ENCODE peak calls at places on chromosome 6, in seven cellular contexts. One of them, this sample, is unnamed. For H3K4me1, the result is how much of the 10 kb centered on the place peaks cover.

GRCh38 chr6:33249732-33250625 is 21.7 kb downstream of the VPS52 start:
- DNase-seq in tibial artery: no peak
- DNase-seq in H9: no peak
- DNase-seq in Peyer's patch: no peak
- DNase-seq in adrenal gland: peak
- DNase-seq in left ventricle myocardium inferior: no peak
- DNase-seq in CD8-positive, alpha-beta T cell: no peak
- DNase-seq in this sample: no peak

GRCh38 chr6:32973934-32974333 is 5.5 kb downstream of the BRD2 start:
- DNase-seq in adrenal gland: no peak
- DNase-seq in left ventricle myocardium inferior: no peak
- DNase-seq in Peyer's patch: no peak
- DNase-seq in H9: no peak
- DNase-seq in tibial artery: no peak
- DNase-seq in CD8-positive, alpha-beta T cell: peak
- DNase-seq in this sample: peak

GRCh38 chr6:11190625-11191245 is 41.7 kb downstream of the NEDD9 start:
- DNase-seq in left ventricle myocardium inferior: no peak
- DNase-seq in tibial artery: no peak
- DNase-seq in H9: no peak
- DNase-seq in Peyer's patch: no peak
- DNase-seq in CD8-positive, alpha-beta T cell: no peak
- DNase-seq in adrenal gland: no peak
- DNase-seq in this sample: no peak

GRCh38 chr6:89050155-89050554 is 30.4 kb upstream of the PNRC1 start:
- DNase-seq in left ventricle myocardium inferior: peak
- DNase-seq in H9: no peak
- DNase-seq in Peyer's patch: no peak
- DNase-seq in tibial artery: peak
- DNase-seq in CD8-positive, alpha-beta T cell: no peak
- DNase-seq in adrenal gland: peak
- DNase-seq in this sample: no peak

GRCh38 chr6:170152989-170153388 is 137.9 kb downstream of the DLL1 start:
- DNase-seq in Peyer's patch: no peak
- DNase-seq in tibial artery: no peak
- DNase-seq in H9: peak
- DNase-seq in adrenal gland: no peak
- DNase-seq in CD8-positive, alpha-beta T cell: no peak
- DNase-seq in left ventricle myocardium inferior: peak
- DNase-seq in this sample: no peak

GRCh38 chr6:130981409-130981808 is 81.6 kb downstream of the EPB41L2 start:
- DNase-seq in adrenal gland: no peak
- DNase-seq in Peyer's patch: no peak
- DNase-seq in CD8-positive, alpha-beta T cell: no peak
- DNase-seq in H9: no peak
- DNase-seq in left ventricle myocardium inferior: no peak
- DNase-seq in tibial artery: no peak
- DNase-seq in this sample: no peak

GRCh38 chr6:45132059-45132458 is 196.1 kb upstream of the RUNX2 start:
- DNase-seq in left ventricle myocardium inferior: no peak
- DNase-seq in H9: no peak
- DNase-seq in Peyer's patch: no peak
- DNase-seq in adrenal gland: no peak
- DNase-seq in CD8-positive, alpha-beta T cell: no peak
- DNase-seq in tibial artery: no peak
- DNase-seq in this sample: no peak

GRCh38 chr6:1499798-1500197 is 109.9 kb upstream of the FOXC1 start:
- DNase-seq in adrenal gland: no peak
- DNase-seq in tibial artery: no peak
- DNase-seq in CD8-positive, alpha-beta T cell: no peak
- DNase-seq in Peyer's patch: no peak
- DNase-seq in H9: no peak
- DNase-seq in left ventricle myocardium inferior: no peak
- DNase-seq in this sample: no peak

GRCh38 chr6:13484138-13484708 is 3.2 kb downstream of the GFOD1 start:
- DNase-seq in CD8-positive, alpha-beta T cell: no peak
- DNase-seq in tibial artery: no peak
- DNase-seq in left ventricle myocardium inferior: no peak
- DNase-seq in H9: no peak
- DNase-seq in adrenal gland: no peak
- DNase-seq in Peyer's patch: no peak
- DNase-seq in this sample: no peak

GRCh38 chr6:167791036-167791779 is 35.5 kb upstream of the AFDN start:
- DNase-seq in H9: no peak
- DNase-seq in Peyer's patch: no peak
- DNase-seq in CD8-positive, alpha-beta T cell: no peak
- DNase-seq in tibial artery: no peak
- DNase-seq in left ventricle myocardium inferior: no peak
- DNase-seq in adrenal gland: no peak
- DNase-seq in this sample: no peak

GRCh38 chr6:143236151-143236788 is 175.6 kb downstream of the AIG1 start:
- DNase-seq in H9: peak
- DNase-seq in left ventricle myocardium inferior: no peak
- DNase-seq in tibial artery: no peak
- DNase-seq in CD8-positive, alpha-beta T cell: no peak
- DNase-seq in Peyer's patch: no peak
- DNase-seq in adrenal gland: peak
- DNase-seq in this sample: no peak

GRCh38 chr6:43681303-43681702 is 6.3 kb downstream of the MRPS18A start:
- DNase-seq in adrenal gland: no peak
- DNase-seq in CD8-positive, alpha-beta T cell: no peak
- DNase-seq in H9: no peak
- DNase-seq in Peyer's patch: no peak
- DNase-seq in left ventricle myocardium inferior: no peak
- DNase-seq in tibial artery: no peak
- DNase-seq in this sample: no peak

GRCh38 chr6:72952808-72953630 is 272.3 kb downstream of the KHDC1L start:
- DNase-seq in tibial artery: no peak
- DNase-seq in adrenal gland: no peak
- DNase-seq in H9: no peak
- DNase-seq in left ventricle myocardium inferior: no peak
- DNase-seq in Peyer's patch: no peak
- DNase-seq in CD8-positive, alpha-beta T cell: no peak
- DNase-seq in this sample: no peak

GRCh38 chr6:25966707-25967106 is 4.1 kb downstream of the TRIM38 start:
- DNase-seq in tibial artery: no peak
- DNase-seq in left ventricle myocardium inferior: no peak
- DNase-seq in adrenal gland: no peak
- DNase-seq in CD8-positive, alpha-beta T cell: no peak
- DNase-seq in Peyer's patch: no peak
- DNase-seq in H9: no peak
- DNase-seq in this sample: no peak

GRCh38 chr6:1579096-1579495 is 30.6 kb upstream of the FOXC1 start:
- DNase-seq in H9: no peak
- DNase-seq in tibial artery: no peak
- DNase-seq in adrenal gland: no peak
- DNase-seq in Peyer's patch: no peak
- DNase-seq in CD8-positive, alpha-beta T cell: no peak
- DNase-seq in left ventricle myocardium inferior: no peak
- DNase-seq in this sample: no peak

GRCh38 chr6:89355511-89356185 is 3.1 kb upstream of the UBE2J1 start:
- DNase-seq in adrenal gland: no peak
- DNase-seq in tibial artery: no peak
- DNase-seq in left ventricle myocardium inferior: no peak
- DNase-seq in CD8-positive, alpha-beta T cell: no peak
- DNase-seq in Peyer's patch: no peak
- DNase-seq in H9: no peak
- DNase-seq in this sample: no peak

GRCh38 chr6:18680842-18681241 is 293.7 kb downstream of the RNF144B start:
- DNase-seq in left ventricle myocardium inferior: no peak
- DNase-seq in H9: no peak
- DNase-seq in CD8-positive, alpha-beta T cell: no peak
- DNase-seq in adrenal gland: no peak
- DNase-seq in Peyer's patch: no peak
- DNase-seq in tibial artery: no peak
- DNase-seq in this sample: no peak
- H3K4me1 ChIP-seq in left ventricle myocardium inferior: under half
- H3K4me1 ChIP-seq in H9: under half
- H3K4me1 ChIP-seq in CD8-positive, alpha-beta T cell: under half
- H3K4me1 ChIP-seq in adrenal gland: under half
- H3K4me1 ChIP-seq in Peyer's patch: under half
- H3K4me1 ChIP-seq in tibial artery: under half
- H3K4me1 ChIP-seq in this sample: under half

DNA sequence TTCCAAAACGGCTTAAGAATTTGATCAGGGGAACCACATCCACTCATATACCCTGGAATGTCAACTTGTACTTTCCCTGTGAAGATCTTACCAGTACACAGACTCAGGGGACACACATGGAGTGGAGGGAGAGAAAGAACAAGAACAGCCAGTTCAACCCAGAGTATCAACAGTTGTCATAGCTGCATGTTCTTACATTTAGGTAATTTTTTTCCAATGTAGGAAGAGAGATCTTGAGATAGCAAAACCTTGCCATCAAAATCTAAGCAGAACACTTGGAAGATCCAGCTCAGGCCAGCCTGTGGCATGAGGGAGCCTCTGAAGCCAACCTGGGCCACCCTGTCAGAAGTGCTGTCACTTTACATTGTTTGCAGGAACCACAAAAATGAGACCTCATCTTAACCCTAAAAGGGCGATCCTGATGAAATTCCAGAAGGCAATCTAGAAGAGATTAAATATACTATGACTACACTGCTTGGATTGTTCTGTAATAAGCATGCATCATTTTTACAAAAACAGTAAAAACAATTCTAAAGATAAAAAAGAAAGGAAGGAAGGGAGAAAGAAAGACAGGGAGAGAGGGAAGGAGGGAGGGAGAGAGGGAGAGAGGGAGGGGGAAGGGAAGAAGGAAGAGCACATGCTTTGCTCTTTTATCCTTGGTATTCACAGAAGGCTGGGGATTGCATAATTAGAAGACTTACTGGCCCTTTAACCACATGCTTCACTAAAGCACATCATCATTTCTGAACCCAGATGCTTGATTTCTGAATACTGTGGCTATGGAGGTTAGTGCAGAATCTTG is 124.7 kb upstream of the TCF21 start:
- DNase-seq in CD8-positive, alpha-beta T cell: no peak
- DNase-seq in tibial artery: no peak
- DNase-seq in Peyer's patch: no peak
- DNase-seq in H9: no peak
- DNase-seq in left ventricle myocardium inferior: no peak
- DNase-seq in adrenal gland: no peak
- DNase-seq in this sample: no peak
- H3K4me1 ChIP-seq in CD8-positive, alpha-beta T cell: under half
- H3K4me1 ChIP-seq in tibial artery: under half
- H3K4me1 ChIP-seq in Peyer's patch: under half
- H3K4me1 ChIP-seq in H9: under half
- H3K4me1 ChIP-seq in left ventricle myocardium inferior: under half
- H3K4me1 ChIP-seq in adrenal gland: under half
- H3K4me1 ChIP-seq in this sample: under half

GRCh38 chr6:75098709-75099108 is 107.1 kb downstream of the COL12A1 start:
- DNase-seq in CD8-positive, alpha-beta T cell: no peak
- DNase-seq in tibial artery: peak
- DNase-seq in left ventricle myocardium inferior: peak
- DNase-seq in Peyer's patch: no peak
- DNase-seq in adrenal gland: peak
- DNase-seq in H9: no peak
- DNase-seq in this sample: no peak

GRCh38 chr6:75090574-75090973 is 115.3 kb downstream of the COL12A1 start:
- DNase-seq in adrenal gland: no peak
- DNase-seq in H9: no peak
- DNase-seq in CD8-positive, alpha-beta T cell: no peak
- DNase-seq in left ventricle myocardium inferior: no peak
- DNase-seq in Peyer's patch: no peak
- DNase-seq in tibial artery: no peak
- DNase-seq in this sample: no peak

GRCh38 chr6:75089921-75090320 is 115.9 kb downstream of the COL12A1 start:
- DNase-seq in CD8-positive, alpha-beta T cell: no peak
- DNase-seq in H9: no peak
- DNase-seq in left ventricle myocardium inferior: no peak
- DNase-seq in tibial artery: no peak
- DNase-seq in Peyer's patch: no peak
- DNase-seq in adrenal gland: no peak
- DNase-seq in this sample: no peak

GRCh38 chr6:75096986-75097385 is 108.9 kb downstream of the COL12A1 start:
- DNase-seq in H9: no peak
- DNase-seq in tibial artery: no peak
- DNase-seq in CD8-positive, alpha-beta T cell: no peak
- DNase-seq in Peyer's patch: no peak
- DNase-seq in left ventricle myocardium inferior: no peak
- DNase-seq in adrenal gland: no peak
- DNase-seq in this sample: no peak

DNA sequence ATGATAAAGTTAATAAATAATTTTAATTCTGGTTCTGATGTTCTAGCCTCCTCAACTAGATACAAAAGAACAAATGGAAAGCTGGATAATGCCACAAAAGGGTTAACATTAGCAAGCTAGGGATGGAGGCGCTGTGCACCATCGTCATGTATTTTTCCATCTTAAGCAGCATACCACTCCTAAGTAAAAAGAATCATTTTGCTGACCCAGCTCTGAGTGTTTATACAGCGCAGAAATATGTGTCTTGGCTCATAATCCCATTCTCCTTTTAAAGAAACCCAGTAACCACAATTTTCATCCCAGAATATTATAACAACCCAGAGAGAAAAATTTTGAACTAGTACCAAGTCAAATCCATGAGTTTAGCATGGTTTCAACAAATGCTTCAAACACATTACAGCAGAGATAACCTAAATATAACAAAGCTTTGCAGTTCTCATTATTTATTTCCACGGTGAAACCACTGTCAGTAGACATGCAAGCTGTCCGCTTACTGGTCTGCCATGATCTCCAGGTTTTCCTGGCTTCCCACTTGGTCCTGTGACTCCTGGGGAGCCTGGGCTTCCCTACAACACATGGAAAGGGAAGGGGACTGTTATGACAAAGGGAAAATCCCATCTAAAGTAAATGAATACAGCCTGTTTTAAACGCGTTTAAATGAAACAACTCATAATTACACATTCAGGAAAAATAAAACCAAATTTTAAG is 111.1 kb downstream of the COL12A1 start:
- DNase-seq in tibial artery: no peak
- DNase-seq in adrenal gland: no peak
- DNase-seq in H9: no peak
- DNase-seq in CD8-positive, alpha-beta T cell: no peak
- DNase-seq in left ventricle myocardium inferior: no peak
- DNase-seq in Peyer's patch: no peak
- DNase-seq in this sample: no peak
- H3K4me1 ChIP-seq in tibial artery: under half
- H3K4me1 ChIP-seq in adrenal gland: under half
- H3K4me1 ChIP-seq in H9: under half
- H3K4me1 ChIP-seq in CD8-positive, alpha-beta T cell: under half
- H3K4me1 ChIP-seq in left ventricle myocardium inferior: under half
- H3K4me1 ChIP-seq in Peyer's patch: under half
- H3K4me1 ChIP-seq in this sample: under half

DNA sequence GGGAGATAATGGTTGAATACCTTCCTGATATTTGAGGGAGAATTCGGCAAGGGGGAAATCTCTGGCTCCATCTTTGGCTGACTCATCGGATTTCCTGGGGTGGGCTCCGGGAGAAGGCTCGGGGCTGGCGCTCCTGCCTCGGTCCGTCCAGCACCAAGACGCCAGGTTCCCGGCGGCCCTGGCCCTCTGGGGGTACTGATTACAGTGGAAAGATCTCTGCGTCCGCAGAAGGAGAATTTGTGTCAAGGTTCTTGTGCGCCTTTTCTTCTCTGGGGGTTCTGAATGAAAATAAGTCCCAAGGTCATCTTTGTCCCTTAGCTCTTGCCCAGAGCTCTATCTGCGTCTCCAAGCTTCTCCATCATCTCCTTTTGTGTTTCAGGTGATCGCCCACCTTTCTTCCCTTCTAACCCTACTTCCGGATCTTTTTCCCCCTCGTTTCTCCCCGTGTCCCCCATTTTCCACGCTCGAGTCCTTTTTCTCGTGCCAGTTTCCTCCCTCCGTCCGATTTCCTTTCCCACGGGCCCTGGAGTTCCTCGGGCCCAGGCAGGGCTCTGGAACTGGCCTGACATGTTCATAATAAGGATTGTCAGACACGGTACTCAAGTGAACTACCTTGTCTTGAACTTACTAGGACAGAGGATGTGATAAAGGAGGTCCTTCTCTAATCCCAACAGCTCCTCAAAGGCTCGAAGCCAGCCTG is 11.6 kb downstream of the NRN1 start:
- DNase-seq in left ventricle myocardium inferior: no peak
- DNase-seq in tibial artery: no peak
- DNase-seq in Peyer's patch: no peak
- DNase-seq in adrenal gland: no peak
- DNase-seq in H9: peak
- DNase-seq in CD8-positive, alpha-beta T cell: no peak
- DNase-seq in this sample: no peak
- H3K4me1 ChIP-seq in left ventricle myocardium inferior: half or more
- H3K4me1 ChIP-seq in tibial artery: under half
- H3K4me1 ChIP-seq in Peyer's patch: under half
- H3K4me1 ChIP-seq in adrenal gland: under half
- H3K4me1 ChIP-seq in H9: under half
- H3K4me1 ChIP-seq in CD8-positive, alpha-beta T cell: half or more
- H3K4me1 ChIP-seq in this sample: under half